ENCODE peak calls at places on chromosomes 1 and 21, in eight cellular contexts. P, N, J, O, C, F, M and L are unnamed samples.

GRCh38 chr21:32727478-32727727 is 410 bp downstream of the SYNJ1 start:
- DNase-seq in P (peak; percentile 57), N (no peak), J (no peak), O (no peak), C (no peak), F (no peak), M (no peak), L (no peak)

GRCh38 chr21:38768385-38769071 is 37.2 kb upstream of the ETS2 start:
- DNase-seq in P (no peak), N (peak; percentile 26), J (no peak), O (no peak), C (no peak), F (no peak), M (no peak), L (no peak)

GRCh38 chr1:229087339-229087738 is 183.6 kb upstream of the RAB4A start:
- DNase-seq in P (no peak), N (no peak), J (no peak), O (no peak), C (no peak), F (no peak), M (no peak), L (no peak)

GRCh38 chr1:161226320-161226711 is 456 bp downstream of the TOMM40L start:
- DNase-seq in P (no peak), N (no peak), J (no peak), O (no peak), C (no peak), F (no peak), M (no peak), L (no peak)

GRCh38 chr1:205936846-205937707 is 6.2 kb downstream of the SLC26A9 start:
- DNase-seq in P (no peak), N (no peak), J (no peak), O (peak; percentile 63), C (peak; percentile 32), F (no peak), M (no peak), L (no peak)

GRCh38 chr21:14876464-14876863 is 188.3 kb downstream of the NRIP1 start:
- DNase-seq in P (no peak), N (no peak), J (no peak), O (no peak), C (no peak), F (no peak), M (no peak), L (no peak)

GRCh38 chr1:230698130-230698529 is 15.8 kb downstream of the AGT start:
- DNase-seq in P (no peak), N (no peak), J (no peak), O (no peak), C (no peak), F (no peak), M (no peak), L (no peak)

GRCh38 chr1:203185061-203185461 is 1.4 kb downstream of the CHI3L1 start:
- DNase-seq in P (no peak), N (no peak), J (no peak), O (no peak), C (no peak), F (no peak), M (no peak), L (no peak)

GRCh38 chr1:189775343-189775742 is 702.3 kb downstream of the BRINP3 start:
- DNase-seq in P (no peak), N (no peak), J (no peak), O (peak; percentile 1), C (peak; percentile 3), F (no peak), M (no peak), L (no peak)

GRCh38 chr1:186303911-186304310 is 71.1 kb downstream of the TPR start:
- DNase-seq in P (no peak), N (no peak), J (no peak), O (no peak), C (no peak), F (no peak), M (no peak), L (no peak)

GRCh38 chr1:229059671-229060079 is 211.2 kb upstream of the RAB4A start:
- DNase-seq in P (no peak), N (no peak), J (no peak), O (no peak), C (peak; percentile 67), F (peak; percentile 61), M (no peak), L (no peak)

GRCh38 chr1:159800177-159800935 is 1.8 kb upstream of the FCRL6 start:
- DNase-seq in P (no peak), N (no peak), J (peak; percentile 39), O (no peak), C (no peak), F (no peak), M (no peak), L (no peak)

GRCh38 chr1:55378582-55378981 is 163.4 kb upstream of the USP24 start:
- DNase-seq in P (peak; percentile 84), N (peak; percentile 37), J (no peak), O (peak; percentile 24), C (peak; percentile 39), F (no peak), M (peak; percentile 38), L (no peak)

GRCh38 chr1:183180634-183181056 is 5.4 kb upstream of the LAMC2 start:
- DNase-seq in P (no peak), N (no peak), J (peak; percentile 57), O (no peak), C (peak; percentile 86), F (peak; percentile 20), M (no peak), L (no peak)

GRCh38 chr1:206105612-206106011 is 11.6 kb downstream of the AVPR1B start:
- DNase-seq in P (peak; percentile 27), N (no peak), J (no peak), O (peak; percentile 29), C (peak; percentile 24), F (no peak), M (no peak), L (no peak)

GRCh38 chr1:197675475-197676324 is 99.6 kb downstream of the DENND1B start:
- DNase-seq in P (no peak), N (no peak), J (no peak), O (no peak), C (no peak), F (no peak), M (no peak), L (peak; percentile 78)

GRCh38 chr1:3349161-3349967 is 105.1 kb upstream of the ARHGEF16 start:
- DNase-seq in P (no peak), N (peak; percentile 64), J (no peak), O (peak; percentile 48), C (no peak), F (no peak), M (no peak), L (no peak)

GRCh38 chr1:15836772-15837669 is 10.5 kb upstream of the SPEN start:
- DNase-seq in P (peak; percentile 54), N (no peak), J (no peak), O (no peak), C (peak; percentile 23), F (no peak), M (no peak), L (no peak)

DNA sequence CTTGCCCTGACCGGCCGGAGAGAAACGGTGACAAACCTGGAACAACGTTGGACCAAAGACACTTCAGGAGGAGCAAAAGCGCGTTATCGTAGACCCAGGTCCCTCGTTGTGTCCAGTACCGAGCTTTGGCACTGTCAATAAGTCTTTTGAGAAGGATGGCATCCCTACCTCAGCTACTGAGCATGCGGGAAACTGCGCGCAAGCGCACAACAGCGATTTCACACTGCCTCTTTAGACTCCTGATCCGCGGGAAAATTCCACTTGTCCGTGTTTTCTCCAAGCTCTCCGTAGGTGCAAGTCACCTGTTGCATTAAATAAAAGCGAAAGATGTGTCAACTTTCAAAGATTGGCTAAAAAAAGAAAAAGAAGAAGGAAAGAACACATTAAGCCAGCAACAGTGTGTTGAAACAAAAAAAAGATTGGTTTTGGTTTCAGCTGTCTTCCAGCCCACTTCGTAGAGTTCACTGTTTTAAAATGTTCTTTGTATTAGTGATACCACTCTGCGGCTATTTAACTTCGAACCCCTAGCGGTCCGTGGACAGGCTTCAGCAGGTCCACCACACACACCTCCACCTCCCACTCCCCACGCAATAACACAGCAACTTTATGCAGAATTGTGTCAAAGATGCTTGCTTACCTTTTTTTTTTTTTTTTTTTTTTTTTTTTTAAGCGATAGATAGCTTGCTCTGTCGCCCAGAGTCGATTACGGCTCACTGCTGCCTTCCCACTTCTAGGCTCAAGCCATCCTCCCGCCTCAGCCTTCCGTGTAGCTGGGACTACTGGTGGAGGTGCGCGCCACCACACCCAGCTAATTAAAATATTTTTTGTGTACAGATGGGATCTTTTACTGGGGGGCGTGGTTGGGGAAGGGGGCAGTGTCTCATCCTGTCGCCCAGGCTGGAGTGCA is at the start of gene BPNT1:
- DNase-seq in P (peak; percentile 99), N (peak; percentile 90), J (peak; percentile 100), O (peak; percentile 94), C (peak; percentile 97), F (peak; percentile 85), M (peak; percentile 98), L (peak; percentile 95)
- TF ChIP-seq POLR2AphosphoS5 in P (no peak), N (peak; percentile 54), J (peak; percentile 77), O (peak; percentile 97), C (peak; percentile 55), F (peak; percentile 92), M (peak; percentile 96), L (peak; percentile 97)

DNA sequence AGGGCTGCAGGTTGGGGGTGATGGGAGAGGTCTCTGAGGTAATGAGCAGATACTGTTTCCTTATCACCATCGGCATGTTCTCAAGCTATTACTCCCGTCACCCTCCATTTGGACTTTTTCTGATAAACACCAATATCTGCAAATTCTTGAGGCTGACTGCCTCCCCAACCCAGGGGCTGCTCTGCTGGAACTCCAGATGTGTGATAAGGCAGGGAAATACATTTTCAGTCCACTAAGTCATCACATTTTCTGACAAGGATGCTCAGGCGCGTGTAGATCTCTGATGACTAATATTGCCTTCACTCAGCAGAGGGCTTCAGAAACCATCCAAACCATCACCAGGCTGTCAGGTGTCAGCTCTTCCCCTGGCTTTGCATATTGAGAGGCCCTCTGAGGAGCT is 215.0 kb upstream of the POU3F1 start:
- DNase-seq in P (no peak), N (no peak), J (no peak), O (no peak), C (no peak), F (no peak), M (no peak), L (no peak)
- H3K4me3 ChIP-seq in P (no peak overlapping the region), N (no peak overlapping the region), J (no peak overlapping the region), O (no peak overlapping the region), C (no peak overlapping the region), F (no peak overlapping the region), M (no peak overlapping the region), L (no peak overlapping the region)

GRCh38 chr1:39107891-39108290 is 81.7 kb downstream of the NDUFS5 start:
- DNase-seq in P (no peak), N (no peak), J (no peak), O (no peak), C (peak; percentile 68), F (no peak), M (no peak), L (no peak)
- H3K9ac ChIP-seq in P (no peak overlapping the region), N (no peak overlapping the region), J (peak overlapping the region; percentile 71), O (no peak overlapping the region), C (peak overlapping the region; percentile 81), F (peak overlapping the region; percentile 80), M (no peak overlapping the region), L (no peak overlapping the region)

DNA sequence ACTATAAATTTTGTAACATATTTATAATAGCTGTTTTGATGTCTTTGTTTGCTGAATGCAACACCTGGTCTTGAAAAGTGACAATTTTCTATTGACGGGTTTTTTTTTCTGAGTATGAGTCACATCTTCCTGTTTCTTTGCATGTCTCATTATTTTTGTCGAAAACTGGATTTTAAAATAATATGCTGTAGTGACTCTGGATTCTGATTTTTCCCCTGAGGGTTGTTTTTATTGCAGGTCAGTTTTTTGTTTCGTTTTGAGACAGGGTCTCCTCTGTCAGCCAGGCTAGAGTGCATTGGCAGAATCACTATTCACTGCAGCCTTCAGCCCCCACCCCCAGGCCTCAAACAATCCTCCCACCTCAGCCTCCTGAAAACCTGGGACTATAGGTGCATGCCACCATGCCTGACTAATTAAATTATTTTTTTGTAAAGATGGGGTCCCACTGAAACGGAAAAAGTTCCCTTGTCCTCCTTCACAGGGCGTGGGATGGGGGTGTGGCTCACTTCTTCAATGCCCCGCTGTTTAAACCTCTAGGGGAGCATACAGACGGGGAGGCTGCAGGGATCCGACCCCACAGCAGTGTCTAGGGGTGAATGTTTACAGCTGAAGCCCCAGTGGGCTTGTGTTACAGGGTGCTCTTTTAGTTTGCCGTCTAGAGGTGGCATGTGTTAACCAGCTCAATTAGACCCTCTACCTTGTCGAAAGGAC is 11.3 kb upstream of the PPIE start:
- DNase-seq in P (no peak), N (no peak), J (peak; percentile 65), O (no peak), C (peak; percentile 11), F (no peak), M (no peak), L (no peak)
- TF ChIP-seq POLR2AphosphoS5 in P (no peak), N (no peak), J (no peak), O (no peak), C (no peak), F (no peak), M (no peak), L (no peak)